ENCODE peak calls at places on chromosomes 11 and 22, in six cellular contexts. One of them, this sample, is unnamed.

GRCh38 chr11:74739546-74740270 is 8.5 kb upstream of the CHRDL2 start:
- DNase-seq in colonic mucosa: peak; percentile 36
- DNase-seq in HFFc6: peak; percentile 63
- DNase-seq in heart left ventricle: no peak
- DNase-seq in IMR-90: peak; percentile 73
- DNase-seq in stomach: peak; percentile 57
- DNase-seq in this sample: peak; percentile 83

GRCh38 chr11:20909995-20910726 is 240.8 kb downstream of the NELL1 start:
- DNase-seq in colonic mucosa: no peak
- DNase-seq in HFFc6: no peak
- DNase-seq in stomach: no peak
- DNase-seq in IMR-90: no peak
- DNase-seq in heart left ventricle: no peak
- DNase-seq in this sample: no peak

GRCh38 chr11:48107188-48107704 is 109.4 kb upstream of the OR4B1 start:
- DNase-seq in IMR-90: peak; percentile 67
- DNase-seq in heart left ventricle: no peak
- DNase-seq in colonic mucosa: no peak
- DNase-seq in HFFc6: peak; percentile 50
- DNase-seq in stomach: no peak
- DNase-seq in this sample: peak; percentile 64

GRCh38 chr11:14189874-14190273 is 169.1 kb downstream of the RRAS2 start:
- DNase-seq in heart left ventricle: peak; percentile 64
- DNase-seq in IMR-90: no peak
- DNase-seq in stomach: no peak
- DNase-seq in HFFc6: no peak
- DNase-seq in colonic mucosa: peak; percentile 30
- DNase-seq in this sample: no peak

GRCh38 chr22:45552017-45552411 is 49.3 kb downstream of the FBLN1 start:
- DNase-seq in heart left ventricle: no peak
- DNase-seq in colonic mucosa: no peak
- DNase-seq in stomach: no peak
- DNase-seq in HFFc6: no peak
- DNase-seq in IMR-90: no peak
- DNase-seq in this sample: no peak

GRCh38 chr11:31887180-31887579 is 76.1 kb upstream of the PAX6 start:
- DNase-seq in heart left ventricle: no peak
- DNase-seq in IMR-90: no peak
- DNase-seq in HFFc6: no peak
- DNase-seq in colonic mucosa: no peak
- DNase-seq in stomach: no peak
- DNase-seq in this sample: peak; percentile 21

GRCh38 chr11:46617451-46618314 is at the start of gene ATG13:
- DNase-seq in stomach: peak; percentile 85
- DNase-seq in HFFc6: peak; percentile 64
- DNase-seq in IMR-90: peak; percentile 67
- DNase-seq in colonic mucosa: peak; percentile 85
- DNase-seq in heart left ventricle: peak; percentile 77
- DNase-seq in this sample: peak; percentile 94

GRCh38 chr11:80188228-80188627 is 747.4 kb upstream of the TENM4 start:
- DNase-seq in colonic mucosa: no peak
- DNase-seq in stomach: no peak
- DNase-seq in IMR-90: no peak
- DNase-seq in HFFc6: no peak
- DNase-seq in heart left ventricle: no peak
- DNase-seq in this sample: no peak

GRCh38 chr22:48637231-48637630 is 1190.4 kb downstream of the BRD1 start:
- DNase-seq in HFFc6: no peak
- DNase-seq in heart left ventricle: no peak
- DNase-seq in colonic mucosa: no peak
- DNase-seq in IMR-90: no peak
- DNase-seq in stomach: no peak
- DNase-seq in this sample: no peak

GRCh38 chr11:94171693-94172440 is 43.2 kb downstream of the PANX1 start:
- DNase-seq in colonic mucosa: peak; percentile 41
- DNase-seq in IMR-90: peak; percentile 50
- DNase-seq in stomach: peak; percentile 52
- DNase-seq in HFFc6: peak; percentile 8
- DNase-seq in heart left ventricle: no peak
- DNase-seq in this sample: no peak

GRCh38 chr22:32082331-32082730 is 39.3 kb downstream of the SLC5A1 start:
- DNase-seq in heart left ventricle: no peak
- DNase-seq in IMR-90: no peak
- DNase-seq in HFFc6: no peak
- DNase-seq in stomach: no peak
- DNase-seq in colonic mucosa: no peak
- DNase-seq in this sample: no peak

GRCh38 chr11:122863704-122864326 is 18.7 kb upstream of the JHY start:
- DNase-seq in stomach: no peak
- DNase-seq in heart left ventricle: peak; percentile 36
- DNase-seq in IMR-90: peak; percentile 50
- DNase-seq in colonic mucosa: peak; percentile 29
- DNase-seq in HFFc6: peak; percentile 32
- DNase-seq in this sample: no peak

GRCh38 chr11:1876361-1877063 is 15.2 kb downstream of the PRR33 start:
- DNase-seq in stomach: peak; percentile 47
- DNase-seq in heart left ventricle: peak; percentile 82
- DNase-seq in IMR-90: no peak
- DNase-seq in HFFc6: no peak
- DNase-seq in colonic mucosa: peak; percentile 64
- DNase-seq in this sample: no peak
- TF ChIP-seq CTCF in stomach: peak; percentile 38
- TF ChIP-seq CTCF in heart left ventricle: peak; percentile 70
- TF ChIP-seq CTCF in IMR-90: peak; percentile 44
- TF ChIP-seq CTCF in HFFc6: peak; percentile 77
- TF ChIP-seq CTCF in colonic mucosa: peak; percentile 46
- TF ChIP-seq CTCF in this sample: peak; percentile 66

DNA sequence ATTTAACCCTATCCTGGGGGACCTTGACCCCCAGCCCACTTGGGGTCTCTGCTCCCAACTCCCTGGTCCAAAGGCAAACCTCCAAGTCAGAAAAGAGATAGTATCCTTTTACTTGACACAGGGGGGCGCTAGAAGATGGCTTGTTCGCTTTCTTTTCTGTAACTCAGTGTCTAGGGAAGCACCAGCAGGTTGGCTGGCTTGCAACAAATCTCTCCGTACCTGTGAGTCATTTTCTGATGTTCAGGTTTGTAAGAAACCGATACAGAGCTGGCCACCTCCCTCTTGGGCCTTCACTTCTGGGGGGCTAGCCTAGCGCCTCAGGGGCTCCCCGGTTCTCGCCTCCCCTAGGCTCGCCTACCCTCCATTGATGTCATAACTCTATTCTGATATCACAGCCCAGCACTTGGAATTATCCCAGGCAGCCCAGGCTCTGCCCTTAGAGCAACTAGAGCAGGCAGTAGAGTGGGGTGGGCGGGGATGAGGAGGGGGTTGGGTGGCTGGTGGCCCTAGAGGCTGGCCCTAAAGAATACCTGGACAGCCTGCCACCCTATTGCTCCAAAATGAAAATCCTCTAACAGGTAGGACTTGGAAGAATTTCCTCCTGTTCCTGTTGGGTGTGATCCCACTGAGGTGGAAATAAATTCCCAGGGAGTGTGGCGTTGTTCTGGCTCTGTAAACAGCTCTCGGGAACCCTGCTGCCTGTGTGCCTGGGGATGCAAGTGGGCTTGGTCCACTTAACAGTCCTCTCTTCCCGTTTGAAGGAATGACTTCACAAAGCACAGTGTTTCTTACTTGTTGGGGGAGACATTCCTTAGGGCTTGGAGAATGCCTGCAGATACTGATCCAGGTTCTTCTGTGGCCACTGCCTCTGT is 69.4 kb downstream of the OSBP2 start:
- DNase-seq in stomach: peak; percentile 52
- DNase-seq in heart left ventricle: no peak
- DNase-seq in IMR-90: peak; percentile 86
- DNase-seq in HFFc6: peak; percentile 73
- DNase-seq in colonic mucosa: peak; percentile 56
- DNase-seq in this sample: no peak
- TF ChIP-seq CTCF in stomach: peak; percentile 32
- TF ChIP-seq CTCF in heart left ventricle: peak; percentile 73
- TF ChIP-seq CTCF in IMR-90: peak; percentile 90
- TF ChIP-seq CTCF in HFFc6: peak; percentile 87
- TF ChIP-seq CTCF in colonic mucosa: peak; percentile 51
- TF ChIP-seq CTCF in this sample: peak; percentile 76

DNA sequence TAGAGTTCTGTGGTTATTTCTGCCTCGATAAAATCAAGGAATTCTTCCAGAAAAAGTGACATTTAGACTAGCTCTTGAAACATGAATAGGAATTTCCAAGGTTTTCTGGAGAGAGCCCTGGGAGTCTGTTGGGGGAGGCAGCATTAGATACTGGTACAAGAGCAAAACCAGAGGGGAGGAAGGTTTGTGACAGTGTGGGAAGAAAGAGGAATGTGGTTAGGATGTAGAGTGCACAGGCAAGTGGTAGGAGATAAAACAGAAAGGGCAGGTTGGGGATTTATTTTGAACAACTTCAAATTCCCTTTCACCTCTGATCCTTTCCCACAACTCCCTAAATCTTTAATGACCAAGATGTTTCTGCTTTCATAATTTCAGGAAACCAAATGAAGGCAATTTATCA is 588.4 kb downstream of the METTL15 start:
- DNase-seq in heart left ventricle: no peak
- DNase-seq in IMR-90: peak; percentile 10
- DNase-seq in HFFc6: no peak
- DNase-seq in colonic mucosa: no peak
- DNase-seq in stomach: no peak
- DNase-seq in this sample: no peak
- TF ChIP-seq CTCF in heart left ventricle: no peak
- TF ChIP-seq CTCF in IMR-90: no peak
- TF ChIP-seq CTCF in HFFc6: no peak
- TF ChIP-seq CTCF in colonic mucosa: no peak
- TF ChIP-seq CTCF in stomach: no peak
- TF ChIP-seq CTCF in this sample: no peak

GRCh38 chr11:41665633-41666032 is 206.2 kb upstream of the LRRC4C start:
- DNase-seq in heart left ventricle: no peak
- DNase-seq in HFFc6: no peak
- DNase-seq in stomach: no peak
- DNase-seq in IMR-90: no peak
- DNase-seq in colonic mucosa: no peak
- DNase-seq in this sample: no peak

GRCh38 chr11:41659990-41660389 is 200.5 kb upstream of the LRRC4C start:
- DNase-seq in stomach: no peak
- DNase-seq in heart left ventricle: no peak
- DNase-seq in colonic mucosa: no peak
- DNase-seq in IMR-90: no peak
- DNase-seq in HFFc6: no peak
- DNase-seq in this sample: no peak

DNA sequence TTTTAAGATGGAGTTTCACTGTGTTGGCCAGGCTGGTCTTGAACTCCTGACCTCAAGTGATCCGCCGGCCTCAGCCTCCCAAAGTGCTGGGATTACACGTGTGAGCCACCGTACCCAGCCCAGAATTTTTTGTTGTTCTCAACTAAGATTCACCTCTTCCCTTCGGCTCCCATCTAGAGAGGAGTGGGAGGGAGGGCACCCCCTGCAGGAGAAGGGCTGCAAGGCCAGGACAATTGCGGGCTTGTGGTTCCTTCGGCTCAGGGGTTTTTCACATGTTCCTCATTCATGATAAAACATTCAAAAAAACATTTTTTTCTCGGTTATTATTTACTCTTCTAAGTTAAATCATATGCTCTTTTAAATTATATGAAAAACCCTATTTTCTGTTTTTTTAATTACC is 201.1 kb upstream of the LRRC4C start:
- DNase-seq in HFFc6: no peak
- DNase-seq in heart left ventricle: no peak
- DNase-seq in stomach: no peak
- DNase-seq in IMR-90: no peak
- DNase-seq in colonic mucosa: no peak
- DNase-seq in this sample: no peak
- TF ChIP-seq CTCF in HFFc6: no peak
- TF ChIP-seq CTCF in heart left ventricle: no peak
- TF ChIP-seq CTCF in stomach: no peak
- TF ChIP-seq CTCF in IMR-90: no peak
- TF ChIP-seq CTCF in colonic mucosa: no peak
- TF ChIP-seq CTCF in this sample: no peak

DNA sequence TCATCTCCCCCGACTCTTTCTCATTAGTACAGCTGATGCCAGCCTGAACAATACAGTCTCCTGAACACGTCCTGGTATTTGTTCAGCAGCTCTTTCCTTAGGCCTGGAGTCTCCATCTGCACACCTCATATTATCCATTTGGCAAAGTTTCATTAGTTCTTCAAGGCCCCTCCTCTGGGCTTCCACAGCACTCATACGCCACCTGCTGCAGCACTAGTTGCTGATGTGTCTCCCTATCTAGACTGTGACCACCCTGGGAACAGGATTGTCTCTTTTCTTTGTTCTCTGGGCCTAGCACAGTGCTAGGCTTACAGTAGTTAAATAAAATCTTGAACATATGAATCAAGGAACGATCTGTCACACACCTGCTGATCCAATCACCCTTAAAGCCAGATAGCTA is 17.2 kb downstream of the DCHS1 start:
- DNase-seq in HFFc6: no peak
- DNase-seq in colonic mucosa: no peak
- DNase-seq in stomach: no peak
- DNase-seq in IMR-90: no peak
- DNase-seq in heart left ventricle: no peak
- DNase-seq in this sample: no peak
- TF ChIP-seq CTCF in HFFc6: no peak
- TF ChIP-seq CTCF in colonic mucosa: no peak
- TF ChIP-seq CTCF in stomach: no peak
- TF ChIP-seq CTCF in IMR-90: no peak
- TF ChIP-seq CTCF in heart left ventricle: no peak
- TF ChIP-seq CTCF in this sample: no peak

GRCh38 chr22:35684732-35685131 is 32.9 kb upstream of the APOL5 start:
- DNase-seq in IMR-90: no peak
- DNase-seq in colonic mucosa: no peak
- DNase-seq in stomach: no peak
- DNase-seq in heart left ventricle: no peak
- DNase-seq in HFFc6: no peak
- DNase-seq in this sample: no peak

GRCh38 chr22:35686298-35686697 is 31.4 kb upstream of the APOL5 start:
- DNase-seq in colonic mucosa: no peak
- DNase-seq in IMR-90: no peak
- DNase-seq in stomach: no peak
- DNase-seq in heart left ventricle: no peak
- DNase-seq in HFFc6: no peak
- DNase-seq in this sample: peak; percentile 38

GRCh38 chr22:35685731-35686130 is 31.9 kb upstream of the APOL5 start:
- DNase-seq in HFFc6: no peak
- DNase-seq in colonic mucosa: no peak
- DNase-seq in heart left ventricle: no peak
- DNase-seq in IMR-90: peak; percentile 50
- DNase-seq in stomach: no peak
- DNase-seq in this sample: peak; percentile 40

GRCh38 chr22:35683560-35683959 is 34.1 kb upstream of the APOL5 start:
- DNase-seq in colonic mucosa: no peak
- DNase-seq in heart left ventricle: no peak
- DNase-seq in stomach: no peak
- DNase-seq in IMR-90: no peak
- DNase-seq in HFFc6: no peak
- DNase-seq in this sample: no peak

DNA sequence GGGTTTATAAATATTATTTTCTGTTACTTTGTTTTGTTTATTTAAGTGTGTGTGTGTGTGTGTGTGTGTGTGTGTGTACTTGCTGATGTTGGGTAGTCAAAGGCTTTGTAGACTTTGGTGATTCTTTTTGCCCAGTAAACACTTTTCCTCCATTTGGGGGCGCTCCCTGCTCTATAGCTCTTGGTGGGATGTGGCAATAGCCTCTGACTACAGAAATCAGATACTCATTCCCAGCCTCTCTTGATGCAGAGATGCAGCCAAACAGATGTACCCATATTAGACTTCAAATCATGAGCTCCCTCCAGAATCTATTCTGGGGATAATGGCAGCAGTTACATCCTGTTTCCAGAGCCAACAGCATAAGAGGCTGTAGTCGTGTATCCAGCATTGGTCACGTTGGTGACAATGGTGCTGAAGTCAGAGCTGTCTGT is 33.4 kb upstream of the APOL5 start:
- DNase-seq in IMR-90: peak; percentile 38
- DNase-seq in HFFc6: peak; percentile 20
- DNase-seq in stomach: no peak
- DNase-seq in heart left ventricle: peak; percentile 44
- DNase-seq in colonic mucosa: peak; percentile 30
- DNase-seq in this sample: peak; percentile 32
- TF ChIP-seq CTCF in IMR-90: peak; percentile 47
- TF ChIP-seq CTCF in HFFc6: peak; percentile 24
- TF ChIP-seq CTCF in stomach: no peak
- TF ChIP-seq CTCF in heart left ventricle: peak; percentile 46
- TF ChIP-seq CTCF in colonic mucosa: no peak
- TF ChIP-seq CTCF in this sample: peak; percentile 37